ENCODE peak calls at places on chromosomes 5 and 9, in four cellular contexts. H, Y, M and S are unnamed samples.
A peak's percentile ranks its signal among the peaks of the same experiment; 100 is the strongest.

GRCh38 chr9:123745933-123746332 is 184.0 kb downstream of the DENND1A start:
- DNase-seq in H (no peak), Y (no peak), M (no peak), S (no peak)

GRCh38 chr5:157828031-157828948 is 30.7 kb downstream of the CLINT1 start:
- DNase-seq in H (no peak), Y (no peak), M (no peak), S (no peak)

GRCh38 chr9:33109850-33110595 is 33.5 kb upstream of the SMU1 start:
- DNase-seq in H (no peak), Y (no peak), M (no peak), S (no peak)

GRCh38 chr9:99419099-99419498 is 197.0 kb downstream of the SEC61B start:
- DNase-seq in H (no peak), Y (no peak), M (no peak), S (no peak)

GRCh38 chr5:151162794-151163193 is 5.2 kb upstream of the ANXA6 start:
- DNase-seq in H (no peak), Y (no peak), M (peak; percentile 42), S (no peak)

GRCh38 chr5:10885026-10885425 is 124.0 kb upstream of the DAP start:
- DNase-seq in H (no peak), Y (no peak), M (no peak), S (peak; percentile 57)

GRCh38 chr5:76412511-76412910 is 9.4 kb downstream of the IQGAP2 start:
- DNase-seq in H (no peak), Y (no peak), M (no peak), S (no peak)

GRCh38 chr5:176653401-176653800 is 6.1 kb downstream of the TSPAN17 start:
- DNase-seq in H (no peak), Y (no peak), M (no peak), S (no peak)

GRCh38 chr5:32785639-32786216 is 74.6 kb downstream of the NPR3 start:
- DNase-seq in H (no peak), Y (no peak), M (no peak), S (no peak)

GRCh38 chr5:58394326-58394725 is 65.6 kb downstream of the PLK2 start:
- DNase-seq in H (no peak), Y (no peak), M (no peak), S (no peak)

GRCh38 chr5:3362606-3362910 is 233.1 kb upstream of the IRX1 start:
- DNase-seq in H (no peak), Y (no peak), M (no peak), S (no peak)

GRCh38 chr5:6820851-6821479 is 107.7 kb downstream of the TENT4A start:
- DNase-seq in H (peak; percentile 10), Y (no peak), M (no peak), S (no peak)

GRCh38 chr9:106653111-106653697 is 209.8 kb upstream of the ZNF462 start:
- DNase-seq in H (no peak), Y (peak; percentile 8), M (no peak), S (no peak)

GRCh38 chr9:118483677-118484076 is 779.5 kb downstream of the TLR4 start:
- DNase-seq in H (no peak), Y (no peak), M (no peak), S (no peak)

GRCh38 chr5:53291528-53291927 is 182.0 kb upstream of the MOCS2 start:
- DNase-seq in H (no peak), Y (no peak), M (no peak), S (peak; percentile 51)

GRCh38 chr5:120476063-120476462 is 12.0 kb downstream of the PRR16 start:
- DNase-seq in H (no peak), Y (no peak), M (no peak), S (no peak)
- H3K4me1 ChIP-seq in H (no peaks in the 10 kb centered on the region), Y (peaks cover 12% of the 10 kb centered on the region), M (no peaks in the 10 kb centered on the region), S (no peaks in the 10 kb centered on the region)

GRCh38 chr9:4022435-4023067 is 277.3 kb downstream of the GLIS3 start:
- DNase-seq in H (no peak), Y (no peak), M (no peak), S (no peak)

GRCh38 chr9:4030751-4031150 is 269.1 kb downstream of the GLIS3 start:
- DNase-seq in H (no peak), Y (no peak), M (no peak), S (no peak)

GRCh38 chr9:4024281-4024680 is 275.6 kb downstream of the GLIS3 start:
- DNase-seq in H (no peak), Y (no peak), M (no peak), S (no peak)

GRCh38 chr9:4026925-4027324 is 272.9 kb downstream of the GLIS3 start:
- DNase-seq in H (no peak), Y (no peak), M (no peak), S (no peak)

GRCh38 chr9:4027616-4028015 is 272.3 kb downstream of the GLIS3 start:
- DNase-seq in H (peak; percentile 15), Y (no peak), M (no peak), S (no peak)
- H3K27ac ChIP-seq in H (no peak overlapping the region), Y (no peak overlapping the region), M (no peak overlapping the region), S (no peak overlapping the region)

GRCh38 chr5:14394365-14394764 is 187.2 kb upstream of the OTULINL start:
- DNase-seq in H (no peak), Y (no peak), M (no peak), S (no peak)

GRCh38 chr5:14399054-14399657 is 182.4 kb upstream of the OTULINL start:
- DNase-seq in H (no peak), Y (no peak), M (no peak), S (peak; percentile 36)

GRCh38 chr5:14397717-14398116 is 183.9 kb upstream of the OTULINL start:
- DNase-seq in H (peak; percentile 36), Y (no peak), M (peak; percentile 38), S (no peak)

GRCh38 chr5:14396071-14396470 is 185.5 kb upstream of the OTULINL start:
- DNase-seq in H (no peak), Y (no peak), M (no peak), S (no peak)

DNA sequence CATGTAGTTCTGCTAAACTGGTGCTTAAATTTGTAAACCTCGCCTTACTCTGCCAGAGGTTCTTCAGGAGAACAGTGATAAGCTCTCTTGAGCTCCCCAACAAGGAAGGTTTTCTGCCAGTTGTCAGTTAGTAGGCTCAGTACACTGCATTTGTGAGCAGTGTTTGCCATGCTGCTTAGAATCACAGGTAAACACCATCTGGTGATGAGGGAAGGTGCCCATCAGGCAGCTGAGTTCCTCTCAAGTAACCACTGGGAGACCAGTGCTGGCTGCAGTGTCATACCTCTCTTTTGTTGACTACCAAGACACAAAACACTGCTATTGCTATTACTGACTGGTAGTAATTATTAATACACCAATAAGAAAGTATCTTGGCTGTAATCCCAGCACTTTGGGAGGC is 186.2 kb upstream of the OTULINL start:
- DNase-seq in H (no peak), Y (no peak), M (no peak), S (no peak)
- TF ChIP-seq CTCF in H (no peak), Y (no peak), M (no peak), S (no peak)

GRCh38 chr9:124771867-124772621 is 933 bp upstream of the NR6A1 start:
- DNase-seq in H (peak; percentile 80), Y (no peak), M (peak; percentile 63), S (no peak)
- H3K4me1 ChIP-seq in H (peaks cover 25% of the 10 kb centered on the region), Y (peaks cover 24% of the 10 kb centered on the region), M (peaks cover 19% of the 10 kb centered on the region), S (no peaks in the 10 kb centered on the region)

GRCh38 chr9:128103589-128103962 is 24.0 kb downstream of the PTGES2 start:
- DNase-seq in H (peak; percentile 47), Y (no peak), M (no peak), S (no peak)
- H3K27ac ChIP-seq in H (peak overlapping the region; percentile 88), Y (peak overlapping the region; percentile 99), M (peak overlapping the region; percentile 69), S (no peak overlapping the region)

GRCh38 chr9:94568972-94569712 is 14.3 kb downstream of the PCAT7 start:
- DNase-seq in H (no peak), Y (no peak), M (no peak), S (no peak)
- TF ChIP-seq CTCF in H (no peak), Y (no peak), M (no peak), S (no peak)

DNA sequence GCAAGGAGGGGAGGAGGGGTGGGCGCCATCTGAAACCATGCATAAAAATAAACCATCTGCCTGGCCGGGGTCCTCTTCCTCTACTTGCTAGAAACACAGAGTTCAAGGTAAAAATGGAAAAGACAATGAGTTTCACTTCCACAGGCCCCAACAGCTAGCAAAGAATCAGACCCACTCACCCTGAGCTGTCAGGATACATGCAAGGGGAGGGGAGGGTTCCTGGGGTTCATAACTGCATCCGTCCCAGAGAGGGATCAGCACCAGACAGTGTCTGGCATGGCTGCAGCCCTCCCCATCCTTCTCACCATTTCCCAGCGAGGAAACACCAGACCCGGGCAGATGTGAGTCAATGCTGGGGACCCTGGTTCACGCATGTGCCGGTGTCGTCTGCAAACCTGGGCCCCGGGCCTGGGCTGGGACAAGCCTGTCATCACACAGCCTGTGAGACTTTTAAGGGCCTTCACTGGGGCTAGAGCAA is 55.4 kb downstream of the SEMA4D start:
- DNase-seq in H (no peak), Y (no peak), M (no peak), S (no peak)
- H3K4me1 ChIP-seq in H (no peaks in the 10 kb centered on the region), Y (peaks cover 53% of the 10 kb centered on the region), M (no peaks in the 10 kb centered on the region), S (no peaks in the 10 kb centered on the region)

GRCh38 chr9:124939944-124940343 is 939 bp downstream of the GOLGA1 start:
- DNase-seq in H (no peak), Y (no peak), M (no peak), S (no peak)
- H3K27ac ChIP-seq in H (peak overlapping the region; percentile 96), Y (peak overlapping the region; percentile 92), M (peak overlapping the region; percentile 90), S (no peak overlapping the region)

GRCh38 chr9:115170674-115171073 is 52.7 kb upstream of the TNC start:
- DNase-seq in H (no peak), Y (no peak), M (no peak), S (peak; percentile 59)
- TF ChIP-seq CTCF in H (no peak), Y (no peak), M (no peak), S (peak; percentile 23)

GRCh38 chr5:55134053-55134722 is 25.8 kb upstream of the GPX8 start:
- DNase-seq in H (no peak), Y (no peak), M (no peak), S (no peak)
- H3K4me1 ChIP-seq in H (peaks cover 9% of the 10 kb centered on the region), Y (no peaks in the 10 kb centered on the region), M (no peaks in the 10 kb centered on the region), S (no peaks in the 10 kb centered on the region)